ENCODE peak calls at places on chromosome 14, in seven cellular contexts. I is central memory CD4-positive, alpha-beta T cell; J is stimulated activated CD8-positive, alpha-beta memory T cell treated with anti-CD3 and anti-CD28 coated beads, Interleukin-15, amount 100 ng/mL, for 24 hours; F is body of pancreas; K is stomach; P is T-helper 2 cell; H is putamen. W is an unnamed sample.

GRCh38 chr14:55107766-55108554 is 21.1 kb upstream of the LGALS3 start:
- DNase-seq in H (no peak), I (peak), J (no peak), F (peak), K (peak), P (peak), W (no peak)

GRCh38 chr14:35878272-35879140 is 52.4 kb downstream of the BRMS1L start:
- DNase-seq in K (peak), P (no peak), I (no peak), J (no peak), H (no peak), F (peak), W (no peak)

GRCh38 chr14:49134940-49135339 is 451.2 kb downstream of the RPS29 start:
- DNase-seq in I (no peak), J (no peak), K (no peak), P (no peak), H (no peak), F (no peak), W (no peak)

GRCh38 chr14:69666698-69667211 is 55.4 kb downstream of the SUSD6 start:
- DNase-seq in J (no peak), P (no peak), K (no peak), F (no peak), I (no peak), H (no peak), W (no peak)

GRCh38 chr14:72554994-72555608 is 338.8 kb downstream of the DPF3 start:
- DNase-seq in I (no peak), J (no peak), H (no peak), P (no peak), K (no peak), F (peak), W (no peak)

GRCh38 chr14:100786131-100786530 is 39.8 kb upstream of the MEG3 start:
- DNase-seq in K (no peak), J (no peak), P (no peak), F (no peak), I (no peak), H (peak), W (no peak)

GRCh38 chr14:96265387-96265786 is 9.4 kb downstream of the BDKRB1 start:
- DNase-seq in K (no peak), F (peak), I (no peak), J (no peak), H (no peak), P (no peak), W (no peak)

GRCh38 chr14:24566318-24566717 is 9.7 kb downstream of the CTSG start:
- DNase-seq in P (no peak), I (no peak), F (no peak), K (no peak), J (no peak), H (no peak), W (no peak)

GRCh38 chr14:50015708-50016107 is 100.7 kb downstream of the VCPKMT start:
- DNase-seq in I (no peak), P (no peak), H (no peak), J (no peak), F (no peak), K (no peak), W (no peak)

GRCh38 chr14:59619071-59619470 is 42.5 kb upstream of the CCDC175 start:
- DNase-seq in K (no peak), H (no peak), P (no peak), I (no peak), J (no peak), F (no peak), W (no peak)

GRCh38 chr14:104871656-104872468 is 6.8 kb downstream of the CEP170B start:
- DNase-seq in J (no peak), P (no peak), I (no peak), H (no peak), K (no peak), F (peak), W (peak)

GRCh38 chr14:106378191-106378590 is 851.8 kb downstream of the TMEM121 start:
- DNase-seq in K (no peak), I (no peak), F (peak), H (no peak), J (no peak), P (peak), W (no peak)

GRCh38 chr14:101963611-101964296 is 619 bp upstream of the DYNC1H1 start:
- DNase-seq in H (no peak), F (no peak), P (no peak), I (no peak), J (no peak), K (no peak), W (no peak)

GRCh38 chr14:51884086-51884927 is 23.9 kb downstream of the GNG2 start:
- DNase-seq in I (no peak), H (no peak), P (peak), F (no peak), J (no peak), K (no peak), W (no peak)

GRCh38 chr14:95057147-95057546 is 100.2 kb downstream of the DICER1 start:
- DNase-seq in F (no peak), J (no peak), H (no peak), I (no peak), K (no peak), P (no peak), W (no peak)

GRCh38 chr14:77000340-77001235 is 27.9 kb downstream of the IRF2BPL start:
- DNase-seq in J (no peak), H (no peak), I (no peak), K (peak), F (no peak), P (no peak), W (peak)

GRCh38 chr14:103141117-103141796 is 18.0 kb downstream of the TNFAIP2 start:
- DNase-seq in P (peak), H (no peak), J (no peak), I (no peak), K (peak), F (peak), W (no peak)

GRCh38 chr14:79476133-79476532 is 735.2 kb downstream of the DIO2 start:
- DNase-seq in J (no peak), H (peak), I (no peak), K (no peak), F (no peak), P (no peak), W (no peak)

W was measured in GM06990.